ENCODE peak calls at places on chromosomes 3 and 15, in four cellular contexts. One of them, this sample, is unnamed. For H3K27me3, the result is how much of the 10 kb centered on the place peaks cover.

GRCh38 chr3:41117398-41117870 is 81.9 kb upstream of the CTNNB1 start:
- DNase-seq in naive thymus-derived CD4-positive, alpha-beta T cell: peak
- DNase-seq in BE2C: no peak
- DNase-seq in brain microvascular endothelial cell: peak
- DNase-seq in this sample: no peak

GRCh38 chr3:128170866-128171516 is 17.7 kb downstream of the EEFSEC start:
- DNase-seq in brain microvascular endothelial cell: peak
- DNase-seq in BE2C: peak
- DNase-seq in naive thymus-derived CD4-positive, alpha-beta T cell: no peak
- DNase-seq in this sample: peak

GRCh38 chr3:77935418-77935817 is 895.5 kb downstream of the ROBO2 start:
- DNase-seq in brain microvascular endothelial cell: no peak
- DNase-seq in BE2C: no peak
- DNase-seq in naive thymus-derived CD4-positive, alpha-beta T cell: no peak
- DNase-seq in this sample: no peak

GRCh38 chr3:12859840-12860239 is 18.5 kb upstream of the RPL32 start:
- DNase-seq in naive thymus-derived CD4-positive, alpha-beta T cell: no peak
- DNase-seq in BE2C: no peak
- DNase-seq in brain microvascular endothelial cell: no peak
- DNase-seq in this sample: no peak

GRCh38 chr3:67635257-67635656 is 19.2 kb downstream of the SUCLG2 start:
- DNase-seq in naive thymus-derived CD4-positive, alpha-beta T cell: no peak
- DNase-seq in brain microvascular endothelial cell: peak
- DNase-seq in BE2C: no peak
- DNase-seq in this sample: no peak

GRCh38 chr3:87313641-87314040 is 37.3 kb upstream of the POU1F1 start:
- DNase-seq in BE2C: no peak
- DNase-seq in naive thymus-derived CD4-positive, alpha-beta T cell: no peak
- DNase-seq in brain microvascular endothelial cell: no peak
- DNase-seq in this sample: no peak

GRCh38 chr3:114572364-114573062 is 278.7 kb downstream of the TIGIT start:
- DNase-seq in brain microvascular endothelial cell: no peak
- DNase-seq in naive thymus-derived CD4-positive, alpha-beta T cell: no peak
- DNase-seq in BE2C: no peak
- DNase-seq in this sample: no peak

GRCh38 chr15:40787344-40787841 is 17.6 kb downstream of the C15orf62 start:
- DNase-seq in brain microvascular endothelial cell: peak
- DNase-seq in BE2C: no peak
- DNase-seq in naive thymus-derived CD4-positive, alpha-beta T cell: no peak
- DNase-seq in this sample: no peak

GRCh38 chr3:145952541-145952940 is 208.4 kb downstream of the PLOD2 start:
- DNase-seq in naive thymus-derived CD4-positive, alpha-beta T cell: no peak
- DNase-seq in BE2C: no peak
- DNase-seq in brain microvascular endothelial cell: peak
- DNase-seq in this sample: no peak

GRCh38 chr3:11774296-11774877 is 72.3 kb downstream of the TAMM41 start:
- DNase-seq in BE2C: peak
- DNase-seq in brain microvascular endothelial cell: peak
- DNase-seq in naive thymus-derived CD4-positive, alpha-beta T cell: no peak
- DNase-seq in this sample: peak

GRCh38 chr15:64430000-64430735 is 30.2 kb upstream of the ZNF609 start:
- DNase-seq in BE2C: no peak
- DNase-seq in brain microvascular endothelial cell: peak
- DNase-seq in naive thymus-derived CD4-positive, alpha-beta T cell: no peak
- DNase-seq in this sample: peak

GRCh38 chr15:94234300-94234699 is 2.9 kb downstream of the MCTP2 start:
- DNase-seq in BE2C: no peak
- DNase-seq in brain microvascular endothelial cell: peak
- DNase-seq in naive thymus-derived CD4-positive, alpha-beta T cell: no peak
- DNase-seq in this sample: no peak

GRCh38 chr15:65577129-65577996 is 33.6 kb downstream of the INTS14 start:
- DNase-seq in brain microvascular endothelial cell: no peak
- DNase-seq in naive thymus-derived CD4-positive, alpha-beta T cell: no peak
- DNase-seq in BE2C: no peak
- DNase-seq in this sample: no peak

GRCh38 chr3:179066058-179066457 is 5.6 kb downstream of the ZMAT3 start:
- DNase-seq in brain microvascular endothelial cell: no peak
- DNase-seq in naive thymus-derived CD4-positive, alpha-beta T cell: no peak
- DNase-seq in BE2C: no peak
- DNase-seq in this sample: no peak

GRCh38 chr3:194985031-194985578 is 285.9 kb downstream of the XXYLT1 start:
- DNase-seq in brain microvascular endothelial cell: peak
- DNase-seq in BE2C: no peak
- DNase-seq in naive thymus-derived CD4-positive, alpha-beta T cell: no peak
- DNase-seq in this sample: no peak

GRCh38 chr15:36432162-36432561 is 147.3 kb upstream of the CDIN1 start:
- DNase-seq in brain microvascular endothelial cell: no peak
- DNase-seq in BE2C: no peak
- DNase-seq in naive thymus-derived CD4-positive, alpha-beta T cell: no peak
- DNase-seq in this sample: no peak

GRCh38 chr3:55880357-55880756 is 393.3 kb upstream of the WNT5A start:
- DNase-seq in naive thymus-derived CD4-positive, alpha-beta T cell: no peak
- DNase-seq in brain microvascular endothelial cell: no peak
- DNase-seq in BE2C: no peak
- DNase-seq in this sample: no peak

GRCh38 chr3:151909720-151910405 is 36.4 kb downstream of the SUCNR1 start:
- DNase-seq in naive thymus-derived CD4-positive, alpha-beta T cell: no peak
- DNase-seq in BE2C: no peak
- DNase-seq in brain microvascular endothelial cell: no peak
- DNase-seq in this sample: no peak

GRCh38 chr3:45306406-45307008 is 80.4 kb upstream of the TMEM158 start:
- DNase-seq in BE2C: no peak
- DNase-seq in brain microvascular endothelial cell: no peak
- DNase-seq in naive thymus-derived CD4-positive, alpha-beta T cell: no peak
- DNase-seq in this sample: no peak

GRCh38 chr3:134485075-134485536 is 679 bp downstream of the ANAPC13 start:
- DNase-seq in brain microvascular endothelial cell: no peak
- DNase-seq in naive thymus-derived CD4-positive, alpha-beta T cell: no peak
- DNase-seq in BE2C: no peak
- DNase-seq in this sample: peak

GRCh38 chr3:31871939-31872507 is 109.0 kb downstream of the OSBPL10 start:
- DNase-seq in brain microvascular endothelial cell: no peak
- DNase-seq in BE2C: no peak
- DNase-seq in naive thymus-derived CD4-positive, alpha-beta T cell: no peak
- DNase-seq in this sample: no peak

GRCh38 chr3:111594781-111595180 is 365 bp downstream of the ZBED2 start:
- DNase-seq in BE2C: no peak
- DNase-seq in naive thymus-derived CD4-positive, alpha-beta T cell: no peak
- DNase-seq in brain microvascular endothelial cell: no peak
- DNase-seq in this sample: no peak

GRCh38 chr3:111594205-111594604 is 941 bp downstream of the ZBED2 start:
- DNase-seq in brain microvascular endothelial cell: peak
- DNase-seq in BE2C: no peak
- DNase-seq in naive thymus-derived CD4-positive, alpha-beta T cell: no peak
- DNase-seq in this sample: no peak

GRCh38 chr3:111592143-111592542 is 3.0 kb downstream of the ZBED2 start:
- DNase-seq in naive thymus-derived CD4-positive, alpha-beta T cell: no peak
- DNase-seq in brain microvascular endothelial cell: no peak
- DNase-seq in BE2C: no peak
- DNase-seq in this sample: no peak

GRCh38 chr3:111592941-111593340 is 2.2 kb downstream of the ZBED2 start:
- DNase-seq in brain microvascular endothelial cell: no peak
- DNase-seq in naive thymus-derived CD4-positive, alpha-beta T cell: no peak
- DNase-seq in BE2C: no peak
- DNase-seq in this sample: no peak

GRCh38 chr3:111593666-111594065 is 1.5 kb downstream of the ZBED2 start:
- DNase-seq in BE2C: no peak
- DNase-seq in naive thymus-derived CD4-positive, alpha-beta T cell: no peak
- DNase-seq in brain microvascular endothelial cell: no peak
- DNase-seq in this sample: no peak
- H3K27me3 ChIP-seq in BE2C: under half
- H3K27me3 ChIP-seq in naive thymus-derived CD4-positive, alpha-beta T cell: under half
- H3K27me3 ChIP-seq in brain microvascular endothelial cell: under half
- H3K27me3 ChIP-seq in this sample: under half

GRCh38 chr3:9553949-9554513 is 409 bp upstream of the LHFPL4 start:
- DNase-seq in brain microvascular endothelial cell: no peak
- DNase-seq in BE2C: no peak
- DNase-seq in naive thymus-derived CD4-positive, alpha-beta T cell: no peak
- DNase-seq in this sample: peak
- H3K27me3 ChIP-seq in brain microvascular endothelial cell: under half
- H3K27me3 ChIP-seq in BE2C: under half
- H3K27me3 ChIP-seq in naive thymus-derived CD4-positive, alpha-beta T cell: under half
- H3K27me3 ChIP-seq in this sample: under half

GRCh38 chr3:96813134-96813819 is 1.1 kb upstream of the EPHA6 start:
- DNase-seq in brain microvascular endothelial cell: peak
- DNase-seq in naive thymus-derived CD4-positive, alpha-beta T cell: no peak
- DNase-seq in BE2C: peak
- DNase-seq in this sample: peak
- H3K27me3 ChIP-seq in brain microvascular endothelial cell: under half
- H3K27me3 ChIP-seq in naive thymus-derived CD4-positive, alpha-beta T cell: under half
- H3K27me3 ChIP-seq in BE2C: under half
- H3K27me3 ChIP-seq in this sample: under half

GRCh38 chr15:69857686-69858391 is 239.9 kb downstream of the TLE3 start:
- DNase-seq in BE2C: no peak
- DNase-seq in naive thymus-derived CD4-positive, alpha-beta T cell: no peak
- DNase-seq in brain microvascular endothelial cell: no peak
- DNase-seq in this sample: no peak
- H3K27me3 ChIP-seq in BE2C: under half
- H3K27me3 ChIP-seq in naive thymus-derived CD4-positive, alpha-beta T cell: under half
- H3K27me3 ChIP-seq in brain microvascular endothelial cell: under half
- H3K27me3 ChIP-seq in this sample: under half

GRCh38 chr3:9717050-9717555 is 13.5 kb downstream of the CPNE9 start:
- DNase-seq in brain microvascular endothelial cell: no peak
- DNase-seq in naive thymus-derived CD4-positive, alpha-beta T cell: no peak
- DNase-seq in BE2C: no peak
- DNase-seq in this sample: no peak

GRCh38 chr3:9718118-9718517 is 13.4 kb upstream of the BRPF1 start:
- DNase-seq in brain microvascular endothelial cell: no peak
- DNase-seq in BE2C: no peak
- DNase-seq in naive thymus-derived CD4-positive, alpha-beta T cell: no peak
- DNase-seq in this sample: peak

GRCh38 chr3:9715127-9715526 is 11.5 kb downstream of the CPNE9 start:
- DNase-seq in naive thymus-derived CD4-positive, alpha-beta T cell: no peak
- DNase-seq in brain microvascular endothelial cell: no peak
- DNase-seq in BE2C: no peak
- DNase-seq in this sample: no peak

GRCh38 chr3:9717563-9717962 is 13.9 kb downstream of the CPNE9 start:
- DNase-seq in naive thymus-derived CD4-positive, alpha-beta T cell: no peak
- DNase-seq in BE2C: no peak
- DNase-seq in brain microvascular endothelial cell: no peak
- DNase-seq in this sample: no peak

DNA sequence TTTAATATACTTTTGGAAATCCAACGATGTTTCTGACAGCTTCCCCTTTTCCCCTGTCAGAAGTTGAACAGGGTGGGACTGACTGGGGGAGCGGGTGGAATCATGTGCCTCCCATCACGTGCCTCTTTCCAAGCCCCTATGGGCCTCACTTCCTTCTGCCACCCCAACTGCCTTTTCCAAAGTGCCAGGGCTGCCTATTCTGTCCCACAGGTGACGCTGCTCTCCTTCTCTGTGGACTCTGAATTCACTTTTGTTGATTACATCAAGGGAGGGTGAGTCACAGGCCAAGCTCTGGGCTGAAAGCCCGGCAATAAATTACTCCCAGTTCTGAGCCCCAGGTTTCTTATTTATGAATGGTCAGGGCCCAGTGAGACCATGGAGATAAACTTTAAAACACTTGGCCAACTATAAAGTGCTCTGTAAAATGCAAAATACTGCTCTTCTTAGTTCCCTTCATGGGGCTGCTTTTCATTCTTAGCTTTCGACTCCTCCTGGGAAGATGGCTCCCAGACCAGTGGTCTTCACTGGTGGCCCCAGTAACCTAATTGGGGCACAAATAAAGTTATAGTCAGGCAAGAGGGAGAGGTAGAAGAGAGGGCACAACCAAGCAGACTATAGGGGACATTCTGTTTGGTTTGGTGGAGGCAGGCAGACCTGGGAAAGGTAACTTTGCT is 12.3 kb downstream of the CPNE9 start:
- DNase-seq in brain microvascular endothelial cell: peak
- DNase-seq in naive thymus-derived CD4-positive, alpha-beta T cell: no peak
- DNase-seq in BE2C: peak
- DNase-seq in this sample: no peak
- H3K27me3 ChIP-seq in brain microvascular endothelial cell: under half
- H3K27me3 ChIP-seq in naive thymus-derived CD4-positive, alpha-beta T cell: under half
- H3K27me3 ChIP-seq in BE2C: under half
- H3K27me3 ChIP-seq in this sample: under half

This sample was measured in WERI-Rb-1.